ENCODE peak calls at places on chromosomes 5 and 9, in four cellular contexts. O is WTC11, G is GM12878, W is K562. X is an unnamed sample.

GRCh38 chr5:142000709-142001484 is 11.9 kb downstream of the GNPDA1 start:
- DNase-seq in W (no peak), O (peak; percentile 26), G (no peak), X (peak; percentile 7)

GRCh38 chr9:90925581-90926257 is 124.1 kb downstream of the SYK start:
- DNase-seq in O (no peak), G (no peak), W (no peak), X (no peak)

GRCh38 chr5:134444941-134445471 is 33.3 kb upstream of the CDKN2AIPNL start:
- DNase-seq in O (no peak), W (no peak), G (no peak), X (no peak)

GRCh38 chr9:3238241-3238640 is 287.6 kb downstream of the RFX3 start:
- DNase-seq in O (no peak), W (no peak), G (no peak), X (peak; percentile 2)

GRCh38 chr9:115022760-115023434 is 92.5 kb upstream of the TNFSF8 start:
- DNase-seq in W (no peak), O (no peak), G (no peak), X (no peak)

GRCh38 chr5:142356716-142357468 is 32.1 kb upstream of the SPRY4 start:
- DNase-seq in O (peak; percentile 86), W (peak; percentile 87), G (peak; percentile 48), X (peak; percentile 94)

GRCh38 chr5:112684737-112685136 is 52.9 kb upstream of the APC start:
- DNase-seq in O (no peak), G (no peak), W (no peak), X (no peak)

GRCh38 chr5:124631874-124632550 is 114.4 kb downstream of the ZNF608 start:
- DNase-seq in W (no peak), O (no peak), G (no peak), X (no peak)

GRCh38 chr9:15725953-15726352 is 173.1 kb downstream of the CCDC171 start:
- DNase-seq in O (no peak), G (no peak), W (no peak), X (no peak)

GRCh38 chr9:90018688-90019087 is 413.9 kb downstream of the GADD45G start:
- DNase-seq in W (no peak), O (no peak), G (no peak), X (no peak)

GRCh38 chr5:174073088-174073487 is 27.6 kb downstream of the NSG2 start:
- DNase-seq in W (no peak), O (no peak), G (no peak), X (no peak)

GRCh38 chr5:76363385-76364261 is 39.5 kb upstream of the IQGAP2 start:
- DNase-seq in O (no peak), W (peak; percentile 73), G (no peak), X (peak; percentile 15)

GRCh38 chr5:132466453-132467291 is 23.9 kb downstream of the IRF1 start:
- DNase-seq in O (no peak), G (peak; percentile 94), W (no peak), X (peak; percentile 61)
- TF ChIP-seq TCF7 in O (no peak), G (no peak), W (no peak), X (no peak)

GRCh38 chr9:94631599-94631998 is 7.7 kb downstream of the FBP1 start:
- DNase-seq in O (no peak), G (no peak), W (no peak), X (no peak)
- TF ChIP-seq TCF7 in O (no peak), G (no peak), W (no peak), X (no peak)

GRCh38 chr9:137396227-137396626 is 26.7 kb downstream of the EXD3 start:
- DNase-seq in G (no peak), W (no peak), O (no peak), X (peak; percentile 70)

GRCh38 chr9:137396808-137397367 is 26.1 kb downstream of the EXD3 start:
- DNase-seq in O (no peak), W (no peak), G (no peak), X (no peak)

GRCh38 chr9:137398561-137399468 is 24.1 kb downstream of the EXD3 start:
- DNase-seq in O (no peak), W (no peak), G (no peak), X (no peak)

GRCh38 chr9:137395666-137396010 is 27.3 kb downstream of the EXD3 start:
- DNase-seq in O (no peak), W (no peak), G (no peak), X (no peak)

GRCh38 chr9:137397675-137398423 is 25.1 kb downstream of the EXD3 start:
- DNase-seq in G (no peak), W (no peak), O (no peak), X (no peak)
- TF ChIP-seq TCF7 in G (peak; percentile 56), W (no peak), O (no peak), X (no peak)

GRCh38 chr9:136310273-136311030 is 6.6 kb upstream of the CCDC187 start:
- DNase-seq in O (no peak), G (no peak), W (no peak), X (no peak)

GRCh38 chr9:136312436-136312835 is 8.5 kb upstream of the CCDC187 start:
- DNase-seq in O (no peak), G (no peak), W (peak; percentile 58), X (no peak)

GRCh38 chr9:136311037-136311432 is 7.1 kb upstream of the CCDC187 start:
- DNase-seq in O (no peak), G (no peak), W (no peak), X (no peak)

GRCh38 chr9:136313111-136314055 is 9.5 kb upstream of the CCDC187 start:
- DNase-seq in O (no peak), G (no peak), W (no peak), X (no peak)

GRCh38 chr9:136311433-136312375 is 7.8 kb upstream of the CCDC187 start:
- DNase-seq in W (no peak), O (no peak), G (no peak), X (peak; percentile 62)
- TF ChIP-seq TCF7 in W (no peak), O (no peak), G (no peak), X (no peak)